ENCODE peak calls at places on chromosome 2, in seven cellular contexts. F is CD8-positive, alpha-beta T cell; Y is amygdala; Z is Daoy; W is neuronal stem cell; H is heart left ventricle; A is CD8-positive, alpha-beta memory T cell. P is an unnamed sample.

GRCh38 chr2:16127958-16128357 is 187.6 kb downstream of the MYCN start:
- DNase-seq in F (no peak), H (no peak), A (no peak), W (no peak), Z (no peak), Y (no peak), P (no peak)

GRCh38 chr2:2667690-2668089 is 336.6 kb upstream of the MYT1L start:
- DNase-seq in A (no peak), H (no peak), F (no peak), Z (no peak), Y (no peak), W (no peak), P (no peak)

GRCh38 chr2:193521523-193521922 is 1326.8 kb upstream of the TMEFF2 start:
- DNase-seq in Y (no peak), Z (no peak), F (no peak), A (no peak), W (no peak), H (no peak), P (no peak)

GRCh38 chr2:26477126-26477910 is 606 bp downstream of the OTOF start:
- DNase-seq in Y (no peak), F (no peak), H (no peak), W (no peak), A (no peak), Z (no peak), P (no peak)

GRCh38 chr2:41781082-41781481 is 266.7 kb upstream of the PKDCC start:
- DNase-seq in F (no peak), W (no peak), A (no peak), Y (no peak), H (no peak), Z (no peak), P (no peak)

GRCh38 chr2:219608399-219608964 is 10.8 kb downstream of the STK11IP start:
- DNase-seq in Z (no peak), W (no peak), A (no peak), H (no peak), Y (no peak), F (no peak), P (no peak)

GRCh38 chr2:63436488-63436887 is 151.8 kb downstream of the WDPCP start:
- DNase-seq in H (no peak), W (no peak), Z (no peak), Y (no peak), A (no peak), F (no peak), P (no peak)

GRCh38 chr2:217743980-217744761 is 258.6 kb downstream of the TNS1 start:
- DNase-seq in A (no peak), F (no peak), W (no peak), Y (no peak), Z (no peak), H (peak), P (no peak)

GRCh38 chr2:127324635-127325034 is 30.7 kb upstream of the ERCC3 start:
- DNase-seq in H (no peak), Y (no peak), F (no peak), W (no peak), A (no peak), Z (peak), P (no peak)

GRCh38 chr2:235149240-235149641 is 197.4 kb downstream of the SH3BP4 start:
- DNase-seq in H (no peak), W (no peak), A (no peak), F (no peak), Y (no peak), Z (no peak), P (no peak)

GRCh38 chr2:85988210-85988913 is 99.6 kb upstream of the ST3GAL5 start:
- DNase-seq in Y (no peak), F (no peak), W (no peak), Z (no peak), H (no peak), A (no peak), P (no peak)

GRCh38 chr2:174602741-174603140 is 5.1 kb upstream of the WIPF1 start:
- DNase-seq in W (no peak), Z (no peak), F (no peak), H (no peak), A (no peak), Y (no peak), P (no peak)

GRCh38 chr2:189402932-189403331 is 38.3 kb upstream of the WDR75 start:
- DNase-seq in W (no peak), Z (peak), Y (no peak), H (no peak), F (no peak), A (no peak), P (no peak)

GRCh38 chr2:65064728-65065552 is 8.7 kb downstream of the CEP68 start:
- DNase-seq in H (peak), F (no peak), W (peak), A (no peak), Y (peak), Z (peak), P (peak)

GRCh38 chr2:49687873-49688272 is 533.6 kb upstream of the FSHR start:
- DNase-seq in Z (no peak), H (no peak), A (no peak), Y (no peak), W (no peak), F (no peak), P (no peak)